ENCODE peak calls at places on chromosomes 5 and 9, in four cellular contexts. M, B, G and X are unnamed samples.

GRCh38 chr5:157485811-157486739 is 26.1 kb downstream of the NIPAL4 start:
- DNase-seq in M (no peak), G (no peak), B (no peak), X (no peak)

GRCh38 chr9:105329729-105330082 is 85.3 kb downstream of the SLC44A1 start:
- DNase-seq in M (no peak), G (no peak), B (no peak), X (no peak)

GRCh38 chr5:113488645-113489184 is 462 bp upstream of the MCC start:
- DNase-seq in M (no peak), G (peak; percentile 32), B (no peak), X (no peak)

GRCh38 chr9:120336021-120336752 is 243.8 kb downstream of the CDK5RAP2 start:
- DNase-seq in G (no peak), B (no peak), M (no peak), X (peak; percentile 43)

GRCh38 chr9:121871431-121872025 is 220.1 kb downstream of the DAB2IP start:
- DNase-seq in B (no peak), G (peak; percentile 62), M (no peak), X (peak; percentile 37)

GRCh38 chr5:142466195-142466951 is 141.6 kb upstream of the SPRY4 start:
- DNase-seq in B (no peak), G (peak; percentile 55), M (no peak), X (peak; percentile 21)

GRCh38 chr9:18396102-18396728 is 77.7 kb upstream of the ADAMTSL1 start:
- DNase-seq in B (no peak), G (no peak), M (no peak), X (no peak)

GRCh38 chr5:1820381-1820780 is 19.2 kb downstream of the NDUFS6 start:
- DNase-seq in M (no peak), B (no peak), G (no peak), X (no peak)

GRCh38 chr9:138099803-138100598 is 222.4 kb downstream of the CACNA1B start:
- DNase-seq in M (no peak), G (no peak), B (no peak), X (no peak)

GRCh38 chr5:123046222-123046621 is 9.7 kb upstream of the PPIC start:
- DNase-seq in M (no peak), B (no peak), G (no peak), X (no peak)

GRCh38 chr5:150484964-150485769 is 22.8 kb upstream of the NDST1 start:
- DNase-seq in M (no peak), B (no peak), G (no peak), X (no peak)

GRCh38 chr5:59079622-59080620 is 497.0 kb downstream of the RAB3C start:
- DNase-seq in G (peak; percentile 93), B (no peak), M (no peak), X (peak; percentile 97)

GRCh38 chr9:69762527-69762926 is 2.7 kb upstream of the PTAR1 start:
- DNase-seq in G (no peak), M (no peak), B (no peak), X (no peak)

GRCh38 chr5:149932445-149933350 is 11.9 kb downstream of the PDE6A start:
- DNase-seq in B (no peak), M (no peak), G (no peak), X (no peak)

GRCh38 chr5:127997131-127997775 is 86.3 kb upstream of the SLC12A2 start:
- DNase-seq in B (no peak), G (peak; percentile 22), M (no peak), X (no peak)

GRCh38 chr5:74272831-74273545 is 367.5 kb downstream of the ENC1 start:
- DNase-seq in B (no peak), M (no peak), G (peak; percentile 88), X (no peak)

GRCh38 chr5:168162464-168162863 is 129.0 kb upstream of the WWC1 start:
- DNase-seq in B (no peak), M (no peak), G (no peak), X (no peak)

GRCh38 chr5:42982107-42982622 is 58.0 kb downstream of the ANXA2R start:
- DNase-seq in G (no peak), M (no peak), B (no peak), X (no peak)

DNA sequence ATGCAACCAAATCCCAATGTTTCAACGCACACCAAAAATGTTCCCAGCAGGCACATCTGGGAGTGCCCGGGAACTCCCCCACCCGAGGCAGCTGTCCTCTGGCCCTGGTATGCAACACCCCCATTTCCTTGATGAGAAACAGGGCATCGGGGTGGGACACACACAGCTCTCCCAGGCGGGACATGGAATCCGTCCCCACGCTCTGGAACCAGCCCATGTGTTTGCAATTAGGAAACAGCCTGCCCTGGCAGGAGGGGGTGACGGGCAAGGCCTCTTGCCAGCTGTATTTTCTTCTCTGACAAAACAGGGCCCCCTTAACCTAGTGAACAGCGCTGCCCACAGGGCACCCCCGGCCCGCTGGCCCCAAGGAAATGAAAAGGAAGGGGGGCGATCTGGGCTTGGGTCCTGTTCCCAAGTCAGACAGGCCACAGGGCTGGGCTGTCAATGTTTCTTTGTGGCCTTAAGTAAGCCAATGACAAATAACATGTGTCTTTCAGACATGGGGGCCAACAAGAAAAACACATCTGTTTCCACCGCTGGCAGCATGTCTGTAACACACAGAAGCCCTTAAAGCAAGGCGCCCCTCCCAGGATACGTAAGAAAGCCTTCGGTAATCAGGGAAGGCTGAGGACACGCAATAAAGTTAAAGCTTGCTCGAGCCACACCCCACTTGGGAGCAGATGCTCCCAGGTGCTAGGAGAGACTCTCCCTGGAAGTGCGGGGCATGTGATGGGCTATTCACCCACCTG is 125.3 kb downstream of the ROR2 start:
- DNase-seq in G (no peak), M (no peak), B (peak; percentile 40), X (no peak)
- H3K27ac ChIP-seq in G (no peak overlapping the region), M (no peak overlapping the region), B (no peak overlapping the region), X (no peak overlapping the region)

GRCh38 chr5:179700401-179700918 is 1.7 kb downstream of the CANX start:
- DNase-seq in B (no peak), M (no peak), G (peak; percentile 16), X (peak; percentile 32)
- H3K27ac ChIP-seq in B (peak overlapping the region; percentile 100), M (no peak overlapping the region), G (peak overlapping the region; percentile 96), X (peak overlapping the region; percentile 95)

GRCh38 chr5:72159501-72159911 is 52.2 kb downstream of the MAP1B start:
- DNase-seq in B (no peak), M (no peak), G (peak; percentile 44), X (no peak)
- H3K27ac ChIP-seq in B (peak overlapping the region; percentile 87), M (no peak overlapping the region), G (peak overlapping the region; percentile 75), X (no peak overlapping the region)

DNA sequence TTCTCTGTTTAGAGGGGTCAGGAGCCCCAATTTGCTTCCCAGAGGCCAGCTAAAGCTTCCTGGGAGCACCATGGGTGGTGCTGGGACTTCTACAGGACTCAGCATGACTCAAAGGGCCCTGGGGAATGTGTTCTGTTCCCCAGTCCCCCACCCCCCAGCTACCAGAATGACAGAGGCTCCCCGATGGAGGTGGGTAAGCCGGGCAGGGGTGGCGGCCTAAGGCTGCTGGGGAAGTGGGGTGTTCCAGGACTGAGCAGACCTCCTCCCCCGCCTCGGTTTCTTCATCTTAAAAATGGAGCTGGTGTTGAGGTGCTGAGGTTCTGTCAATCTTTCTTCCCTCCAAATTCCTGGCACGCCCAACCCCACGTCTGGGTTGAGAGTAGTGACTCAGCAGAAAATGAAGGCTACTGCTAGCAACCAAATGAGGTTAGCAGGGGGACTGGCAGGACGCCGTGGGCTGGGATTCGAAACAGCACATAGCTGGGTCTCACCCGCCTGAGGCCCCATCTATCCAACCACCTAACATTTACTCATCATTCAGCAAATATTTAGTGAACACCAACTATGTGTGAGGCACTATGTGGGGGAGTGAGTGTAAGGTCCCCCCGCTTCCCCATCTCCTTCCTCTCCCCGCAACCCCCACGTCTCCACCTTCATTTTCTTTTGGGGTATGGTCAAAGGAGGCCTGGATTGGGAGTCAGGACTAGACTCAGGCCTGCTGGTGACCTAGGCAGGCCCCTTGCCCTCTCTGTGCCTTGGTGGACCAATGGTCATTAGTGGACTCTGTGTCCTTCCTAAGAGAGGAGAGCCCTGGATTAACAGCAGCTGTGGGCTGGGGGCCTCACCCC is 50.2 kb downstream of the C9orf50 start:
- DNase-seq in G (peak; percentile 90), M (peak; percentile 61), B (peak; percentile 89), X (peak; percentile 53)
- H3K27ac ChIP-seq in G (peak overlapping the region; percentile 72), M (peak overlapping the region; percentile 78), B (peak overlapping the region; percentile 92), X (no peak overlapping the region)

GRCh38 chr5:14186132-14186830 is 43.1 kb downstream of the TRIO start:
- DNase-seq in B (no peak), G (peak; percentile 84), M (no peak), X (peak; percentile 87)

GRCh38 chr5:14183187-14183939 is 40.2 kb downstream of the TRIO start:
- DNase-seq in M (no peak), G (no peak), B (peak; percentile 78), X (no peak)

GRCh38 chr5:14184082-14184481 is 40.9 kb downstream of the TRIO start:
- DNase-seq in M (no peak), G (no peak), B (no peak), X (no peak)

GRCh38 chr5:14185336-14186131 is 42.4 kb downstream of the TRIO start:
- DNase-seq in G (peak; percentile 83), B (no peak), M (no peak), X (peak; percentile 85)

GRCh38 chr5:14184725-14185124 is 41.6 kb downstream of the TRIO start:
- DNase-seq in G (peak; percentile 85), B (peak; percentile 80), M (no peak), X (no peak)
- H3K27ac ChIP-seq in G (peak overlapping the region; percentile 98), B (peak overlapping the region; percentile 89), M (no peak overlapping the region), X (peak overlapping the region; percentile 97)

GRCh38 chr5:154795235-154795596 is 40.0 kb downstream of the LARP1 start:
- DNase-seq in M (no peak), G (no peak), B (no peak), X (no peak)
- H3K27ac ChIP-seq in M (no peak overlapping the region), G (peak overlapping the region; percentile 3), B (peak overlapping the region; percentile 10), X (no peak overlapping the region)

GRCh38 chr5:92653730-92654461 is 927.1 kb downstream of the NR2F1-AS1 start:
- DNase-seq in G (no peak), M (no peak), B (no peak), X (peak; percentile 10)
- H3K27ac ChIP-seq in G (no peak overlapping the region), M (no peak overlapping the region), B (no peak overlapping the region), X (no peak overlapping the region)

GRCh38 chr9:6408320-6408719 is 4.7 kb upstream of the UHRF2 start:
- DNase-seq in B (no peak), G (no peak), M (no peak), X (no peak)

GRCh38 chr9:6412572-6413364 is at the start of gene UHRF2:
- DNase-seq in G (peak; percentile 90), B (peak; percentile 99), M (peak; percentile 97), X (peak; percentile 98)

GRCh38 chr9:6407778-6408177 is 5.2 kb upstream of the UHRF2 start:
- DNase-seq in G (no peak), B (no peak), M (no peak), X (no peak)

GRCh38 chr9:6413365-6414263 is 615 bp downstream of the UHRF2 start:
- DNase-seq in M (peak; percentile 15), G (no peak), B (peak; percentile 63), X (peak; percentile 42)

GRCh38 chr9:6410653-6411052 is 2.3 kb upstream of the UHRF2 start:
- DNase-seq in B (no peak), M (no peak), G (no peak), X (no peak)
- H3K27ac ChIP-seq in B (no peak overlapping the region), M (no peak overlapping the region), G (no peak overlapping the region), X (no peak overlapping the region)